ENCODE peak calls at places on chromosome 5, in six cellular contexts. M is brain microvascular endothelial cell, X is keratinocyte, P is choroid plexus epithelial cell, D is mesenteric fat pad, S is PC-3. E is an unnamed sample.

GRCh38 chr5:5018560-5018935 is 121.6 kb upstream of the ADAMTS16 start:
- DNase-seq in M (peak), X (no peak), P (no peak), D (no peak), S (peak), E (no peak)

GRCh38 chr5:5291357-5291756 is 131.1 kb upstream of the ICE1 start:
- DNase-seq in M (peak), X (no peak), P (peak), D (peak), S (peak), E (no peak)

GRCh38 chr5:203246-203645 is 12.0 kb downstream of the LRRC14B start:
- DNase-seq in M (no peak), X (no peak), P (no peak), D (peak), S (no peak), E (no peak)

GRCh38 chr5:16736158-16736994 is 119.6 kb upstream of the RETREG1 start:
- DNase-seq in M (peak), X (no peak), P (peak), D (no peak), S (peak), E (peak)

GRCh38 chr5:149280802-149281201 is 9.1 kb downstream of the AFAP1L1 start:
- DNase-seq in M (no peak), X (no peak), P (no peak), D (no peak), S (no peak), E (no peak)

GRCh38 chr5:125375143-125375542 is 628.7 kb upstream of the ZNF608 start:
- DNase-seq in M (no peak), X (no peak), P (no peak), D (no peak), S (no peak), E (no peak)

GRCh38 chr5:133412661-133413060 is 199.7 kb downstream of the FSTL4 start:
- DNase-seq in M (no peak), X (no peak), P (no peak), D (no peak), S (peak), E (no peak)

GRCh38 chr5:122478741-122479459 is 166.9 kb downstream of the SNCAIP start:
- DNase-seq in M (no peak), X (no peak), P (peak), D (no peak), S (peak), E (peak)

GRCh38 chr5:14369780-14370179 is 211.8 kb upstream of the OTULINL start:
- DNase-seq in M (no peak), X (no peak), P (no peak), D (no peak), S (no peak), E (no peak)

GRCh38 chr5:126460977-126461376 is 37.8 kb downstream of the GRAMD2B start:
- DNase-seq in M (no peak), X (no peak), P (no peak), D (no peak), S (no peak), E (no peak)

GRCh38 chr5:133806847-133807246 is 161.6 kb downstream of the C5orf15 start:
- DNase-seq in M (no peak), X (no peak), P (no peak), D (no peak), S (no peak), E (no peak)

GRCh38 chr5:88824892-88825781 is 57.8 kb downstream of the MEF2C start:
- DNase-seq in M (peak), X (no peak), P (peak), D (no peak), S (peak), E (peak)

E was measured in trophoblast cell.